ENCODE peak calls at places on chromosomes 5 and 9, in nine cellular contexts. W, X, I, A, U, V, O, T and P are unnamed samples.

GRCh38 chr9:137880976-137881530 is 3.5 kb downstream of the CACNA1B start:
- DNase-seq in W (no peak), X (no peak), I (no peak), A (no peak), U (no peak), V (no peak), O (no peak), T (peak; percentile 26), P (peak; percentile 18)

GRCh38 chr5:35151151-35151920 is 79.0 kb downstream of the PRLR start:
- DNase-seq in W (no peak), X (no peak), I (no peak), A (no peak), U (no peak), V (no peak), O (no peak), T (no peak), P (no peak)

GRCh38 chr5:36489505-36489904 is 116.9 kb upstream of the SLC1A3 start:
- DNase-seq in W (no peak), X (no peak), I (no peak), A (no peak), U (no peak), V (no peak), O (no peak), T (no peak), P (no peak)

GRCh38 chr9:131943397-131943796 is 136.3 kb downstream of the MED27 start:
- DNase-seq in W (no peak), X (no peak), I (no peak), A (no peak), U (no peak), V (no peak), O (no peak), T (no peak), P (no peak)

GRCh38 chr5:158464383-158464782 is 605.4 kb upstream of the CLINT1 start:
- DNase-seq in W (no peak), X (no peak), I (no peak), A (peak; percentile 14), U (no peak), V (no peak), O (no peak), T (no peak), P (no peak)

GRCh38 chr5:154916874-154917273 is 21.1 kb downstream of the GEMIN5 start:
- DNase-seq in W (no peak), X (no peak), I (no peak), A (no peak), U (no peak), V (no peak), O (no peak), T (no peak), P (no peak)

GRCh38 chr9:136313111-136314055 is 9.5 kb upstream of the CCDC187 start:
- DNase-seq in W (no peak), X (no peak), I (no peak), A (no peak), U (no peak), V (no peak), O (no peak), T (no peak), P (no peak)

GRCh38 chr9:130321539-130321938 is 56.0 kb downstream of the HMCN2 start:
- DNase-seq in W (no peak), X (no peak), I (no peak), A (no peak), U (no peak), V (no peak), O (no peak), T (no peak), P (no peak)

GRCh38 chr9:38707885-38708640 is 11.9 kb downstream of the FAM240B start:
- DNase-seq in W (no peak), X (no peak), I (no peak), A (no peak), U (peak; percentile 7), V (no peak), O (no peak), T (peak; percentile 48), P (no peak)

GRCh38 chr5:58156354-58156753 is 303.5 kb downstream of the PLK2 start:
- DNase-seq in W (no peak), X (no peak), I (no peak), A (peak; percentile 3), U (no peak), V (no peak), O (no peak), T (no peak), P (no peak)

GRCh38 chr5:154756203-154756870 is 1.2 kb downstream of the LARP1 start:
- DNase-seq in W (peak; percentile 26), X (peak; percentile 39), I (peak; percentile 73), A (no peak), U (peak; percentile 41), V (no peak), O (peak; percentile 68), T (peak; percentile 42), P (no peak)

GRCh38 chr5:36691993-36692392 is 85.6 kb downstream of the SLC1A3 start:
- DNase-seq in W (no peak), X (no peak), I (peak; percentile 61), A (no peak), U (no peak), V (no peak), O (no peak), T (no peak), P (no peak)

GRCh38 chr9:82808478-82808877 is 254.5 kb downstream of the RASEF start:
- DNase-seq in W (no peak), X (no peak), I (no peak), A (no peak), U (no peak), V (no peak), O (no peak), T (no peak), P (no peak)